ENCODE peak calls at places on chromosomes 3 and 15, in nine cellular contexts. J, C, Y, A, L, F, Q, I and R are unnamed samples. For H3K4me1, the result is how much of the 10 kb centered on the place peaks cover.

GRCh38 chr3:187242900-187243299 is 45.6 kb downstream of the RTP1 start:
- DNase-seq in J (no peak), C (no peak), Y (no peak), A (no peak), L (no peak), F (no peak), Q (no peak), I (no peak), R (no peak)

GRCh38 chr3:195102609-195103467 is 168.1 kb downstream of the XXYLT1 start:
- DNase-seq in J (no peak), C (peak), Y (peak), A (no peak), L (peak), F (peak), Q (no peak), I (no peak), R (no peak)

GRCh38 chr15:88878720-88879184 is 16.6 kb downstream of the HAPLN3 start:
- DNase-seq in J (peak), C (peak), Y (no peak), A (peak), L (peak), F (no peak), Q (peak), I (no peak), R (peak)

GRCh38 chr3:62161306-62161705 is 212.0 kb downstream of the FEZF2 start:
- DNase-seq in J (no peak), C (no peak), Y (no peak), A (no peak), L (no peak), F (no peak), Q (no peak), I (no peak), R (no peak)

GRCh38 chr3:188123170-188123920 is 30.6 kb upstream of the LPP start:
- DNase-seq in J (peak), C (no peak), Y (no peak), A (no peak), L (no peak), F (no peak), Q (peak), I (no peak), R (no peak)

GRCh38 chr3:123559040-123559861 is 25.6 kb downstream of the HACD2 start:
- DNase-seq in J (no peak), C (peak), Y (peak), A (peak), L (no peak), F (no peak), Q (peak), I (no peak), R (no peak)

GRCh38 chr3:196619213-196619612 is 20.3 kb upstream of the NRROS start:
- DNase-seq in J (no peak), C (no peak), Y (no peak), A (no peak), L (no peak), F (no peak), Q (no peak), I (no peak), R (no peak)

GRCh38 chr15:68340711-68341671 is 63.4 kb downstream of the FEM1B start:
- DNase-seq in J (no peak), C (no peak), Y (no peak), A (no peak), L (no peak), F (peak), Q (no peak), I (no peak), R (no peak)

GRCh38 chr3:126552688-126553283 is 5.9 kb downstream of the C3orf22 start:
- DNase-seq in J (peak), C (no peak), Y (no peak), A (peak), L (peak), F (peak), Q (no peak), I (no peak), R (peak)

GRCh38 chr3:128911911-128912310 is 32.5 kb downstream of the ACAD9 start:
- DNase-seq in J (no peak), C (no peak), Y (no peak), A (no peak), L (no peak), F (no peak), Q (no peak), I (no peak), R (no peak)

GRCh38 chr15:45179221-45179985 is 8.4 kb downstream of the SHF start:
- DNase-seq in J (peak), C (peak), Y (peak), A (peak), L (peak), F (peak), Q (peak), I (no peak), R (peak)

GRCh38 chr15:67902579-67902979 is 62.7 kb upstream of the RNU6-1 start:
- DNase-seq in J (no peak), C (no peak), Y (no peak), A (no peak), L (no peak), F (no peak), Q (no peak), I (no peak), R (no peak)

GRCh38 chr3:66997560-66998074 is 490 bp upstream of the KBTBD8 start:
- DNase-seq in J (no peak), C (peak), Y (no peak), A (no peak), L (no peak), F (peak), Q (no peak), I (no peak), R (no peak)

GRCh38 chr15:67117356-67117755 is 52.0 kb downstream of the SMAD3 start:
- DNase-seq in J (no peak), C (no peak), Y (no peak), A (no peak), L (no peak), F (peak), Q (no peak), I (no peak), R (no peak)

GRCh38 chr15:58331562-58331902 is 100.3 kb upstream of the LIPC start:
- DNase-seq in J (no peak), C (no peak), Y (no peak), A (no peak), L (no peak), F (no peak), Q (peak), I (no peak), R (no peak)

GRCh38 chr15:96367436-96368200 is 37.1 kb downstream of the NR2F2 start:
- DNase-seq in J (no peak), C (no peak), Y (no peak), A (peak), L (no peak), F (no peak), Q (no peak), I (no peak), R (no peak)

GRCh38 chr3:115071122-115071521 is 76.0 kb downstream of the ZBTB20 start:
- DNase-seq in J (no peak), C (no peak), Y (no peak), A (no peak), L (no peak), F (no peak), Q (no peak), I (no peak), R (no peak)

GRCh38 chr3:54211097-54211496 is 88.7 kb downstream of the CACNA2D3 start:
- DNase-seq in J (no peak), C (no peak), Y (no peak), A (no peak), L (no peak), F (no peak), Q (no peak), I (no peak), R (no peak)

DNA sequence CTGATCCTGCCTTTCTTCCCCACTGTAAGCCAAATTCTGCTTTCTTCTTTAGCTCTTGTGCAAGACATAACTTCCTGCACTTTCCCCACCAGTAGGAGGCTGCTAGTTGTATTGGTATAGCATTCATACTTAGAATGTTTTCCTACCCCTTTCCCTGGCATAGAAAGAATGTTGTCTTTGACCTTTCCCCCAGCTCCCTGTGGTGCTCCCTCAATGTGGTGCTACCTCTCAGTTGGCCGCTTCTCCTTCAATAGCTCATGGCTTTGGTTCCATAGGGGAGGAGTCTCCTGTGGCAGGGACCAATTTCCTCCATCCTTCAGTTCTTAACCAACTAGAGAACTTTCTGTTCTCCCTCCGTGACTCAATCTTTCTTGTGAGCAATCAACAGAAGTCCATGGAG is 67.5 kb upstream of the AKAP13 start:
- DNase-seq in J (no peak), C (no peak), Y (no peak), A (no peak), L (no peak), F (no peak), Q (peak), I (no peak), R (no peak)
- TF ChIP-seq CTCF in J (peak), C (no peak), Y (no peak), A (peak), L (no peak), F (no peak), Q (peak), I (peak), R (no peak)

GRCh38 chr15:65412556-65412955 is 10.2 kb downstream of the IGDCC4 start:
- DNase-seq in J (no peak), C (no peak), Y (no peak), A (no peak), L (no peak), F (no peak), Q (no peak), I (no peak), R (no peak)
- H3K4me1 ChIP-seq in J (under half), C (under half), Y (under half), A (under half), L (under half), F (under half), Q (half or more), I (under half), R (under half)

DNA sequence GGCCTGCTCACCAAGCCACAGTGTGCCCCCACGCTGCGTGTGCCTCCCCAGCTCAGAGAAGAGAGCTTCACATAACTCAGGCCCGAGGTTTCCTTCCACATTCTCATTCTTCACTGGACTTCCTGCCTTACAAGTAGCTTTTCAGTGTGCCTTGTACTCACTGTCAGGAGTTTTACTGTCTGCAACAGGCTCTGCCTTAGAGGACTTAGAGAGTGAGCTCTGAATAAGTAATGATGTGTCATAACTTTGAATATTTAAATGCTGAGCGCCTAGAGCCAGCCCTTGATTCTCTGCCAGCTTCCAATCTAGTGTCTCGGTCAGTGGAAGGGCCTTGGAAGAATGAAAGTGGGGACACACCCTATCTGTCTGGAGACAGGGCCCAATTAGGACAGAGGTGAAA is 41.8 kb downstream of the ITGB5 start:
- DNase-seq in J (peak), C (no peak), Y (no peak), A (no peak), L (peak), F (peak), Q (no peak), I (no peak), R (peak)
- TF ChIP-seq POLR2AphosphoS5 in J (no peak), C (no peak), Y (no peak), A (peak), L (peak), F (no peak), Q (no peak), I (no peak), R (peak)

GRCh38 chr15:25933456-25934158 is 70.5 kb upstream of the ATP10A start:
- DNase-seq in J (peak), C (peak), Y (no peak), A (peak), L (peak), F (peak), Q (peak), I (peak), R (peak)
- TF ChIP-seq CTCF in J (peak), C (peak), Y (no peak), A (peak), L (peak), F (peak), Q (peak), I (peak), R (no peak)

DNA sequence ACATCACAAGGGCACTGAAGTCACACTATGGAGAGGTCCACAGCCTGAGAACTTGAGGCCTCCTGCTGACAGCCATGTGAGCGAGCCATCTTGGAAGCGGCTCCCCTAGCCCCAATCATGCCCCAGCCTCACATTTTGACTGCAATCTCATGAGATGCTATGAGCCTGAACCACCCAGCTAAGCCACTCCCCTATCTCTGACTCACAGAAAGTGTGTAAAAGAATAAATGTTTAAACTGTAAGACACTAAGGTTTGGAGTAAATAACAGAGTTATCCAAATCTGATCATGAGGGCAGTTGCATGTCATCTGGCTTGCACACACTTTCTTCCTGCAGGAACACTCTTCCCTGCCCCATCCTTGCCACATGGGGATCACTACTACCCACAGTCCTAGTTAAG is 494.3 kb downstream of the FOXP1 start:
- DNase-seq in J (no peak), C (no peak), Y (no peak), A (no peak), L (no peak), F (no peak), Q (no peak), I (no peak), R (no peak)
- H3K4me1 ChIP-seq in J (under half), C (under half), Y (under half), A (under half), L (under half), F (under half), Q (half or more), I (under half), R (under half)

GRCh38 chr15:39432007-39432406 is 148.9 kb upstream of the THBS1 start:
- DNase-seq in J (no peak), C (no peak), Y (no peak), A (no peak), L (no peak), F (no peak), Q (no peak), I (no peak), R (no peak)
- TF ChIP-seq POLR2AphosphoS5 in J (no peak), C (no peak), Y (no peak), A (no peak), L (no peak), F (no peak), Q (no peak), I (no peak), R (no peak)

GRCh38 chr3:57961177-57961827 is 46.9 kb upstream of the FLNB start:
- DNase-seq in J (no peak), C (no peak), Y (no peak), A (no peak), L (peak), F (no peak), Q (peak), I (no peak), R (no peak)

GRCh38 chr3:57960174-57960505 is 48.1 kb upstream of the FLNB start:
- DNase-seq in J (no peak), C (peak), Y (no peak), A (no peak), L (no peak), F (no peak), Q (peak), I (no peak), R (no peak)

GRCh38 chr3:57963811-57964346 is 44.3 kb upstream of the FLNB start:
- DNase-seq in J (no peak), C (no peak), Y (no peak), A (no peak), L (no peak), F (no peak), Q (no peak), I (no peak), R (no peak)

GRCh38 chr3:57962448-57962834 is 45.8 kb upstream of the FLNB start:
- DNase-seq in J (no peak), C (no peak), Y (no peak), A (no peak), L (no peak), F (no peak), Q (no peak), I (no peak), R (no peak)

GRCh38 chr3:57961828-57962447 is 46.3 kb upstream of the FLNB start:
- DNase-seq in J (no peak), C (peak), Y (peak), A (no peak), L (no peak), F (no peak), Q (peak), I (no peak), R (no peak)
- TF ChIP-seq CTCF in J (no peak), C (peak), Y (peak), A (peak), L (peak), F (no peak), Q (peak), I (peak), R (no peak)

GRCh38 chr3:64291345-64291744 is 66.1 kb upstream of the PRICKLE2 start:
- DNase-seq in J (no peak), C (no peak), Y (no peak), A (no peak), L (peak), F (no peak), Q (no peak), I (no peak), R (no peak)

GRCh38 chr3:64293121-64293520 is 67.9 kb upstream of the PRICKLE2 start:
- DNase-seq in J (no peak), C (no peak), Y (no peak), A (no peak), L (no peak), F (no peak), Q (no peak), I (no peak), R (no peak)

GRCh38 chr3:64290864-64291263 is 65.6 kb upstream of the PRICKLE2 start:
- DNase-seq in J (no peak), C (no peak), Y (no peak), A (no peak), L (no peak), F (no peak), Q (no peak), I (no peak), R (no peak)

GRCh38 chr3:64290161-64290560 is 64.9 kb upstream of the PRICKLE2 start:
- DNase-seq in J (no peak), C (no peak), Y (no peak), A (no peak), L (no peak), F (no peak), Q (no peak), I (no peak), R (no peak)

GRCh38 chr3:64291956-64292355 is 66.7 kb upstream of the PRICKLE2 start:
- DNase-seq in J (no peak), C (no peak), Y (no peak), A (no peak), L (no peak), F (no peak), Q (no peak), I (no peak), R (no peak)
- H3K4me1 ChIP-seq in J (under half), C (under half), Y (under half), A (under half), L (under half), F (under half), Q (under half), I (under half), R (under half)